ENCODE peak calls at places on chromosomes 3 and 15, in five cellular contexts. One of them, this sample, is unnamed. For H3K4me1, the result is how much of the 10 kb centered on the place peaks cover.

GRCh38 chr3:141368062-141368924 is at the start of gene ZBTB38:
- DNase-seq in HepG2: peak
- DNase-seq in GM12878: no peak
- DNase-seq in A549: peak
- DNase-seq in transverse colon: peak
- DNase-seq in this sample: peak

GRCh38 chr3:63912768-63913588 is 795 bp upstream of the SCAANT1 start:
- DNase-seq in transverse colon: peak
- DNase-seq in A549: peak
- DNase-seq in HepG2: peak
- DNase-seq in GM12878: no peak
- DNase-seq in this sample: peak

GRCh38 chr15:99729920-99730319 is 3.3 kb downstream of the LYSMD4 start:
- DNase-seq in A549: no peak
- DNase-seq in transverse colon: no peak
- DNase-seq in HepG2: no peak
- DNase-seq in GM12878: no peak
- DNase-seq in this sample: no peak

GRCh38 chr15:26667222-26667988 is 105.5 kb downstream of the GABRB3 start:
- DNase-seq in GM12878: no peak
- DNase-seq in transverse colon: no peak
- DNase-seq in HepG2: no peak
- DNase-seq in A549: no peak
- DNase-seq in this sample: no peak

GRCh38 chr15:65945616-65946015 is 76.3 kb downstream of the RAB11A start:
- DNase-seq in HepG2: no peak
- DNase-seq in transverse colon: no peak
- DNase-seq in A549: no peak
- DNase-seq in GM12878: no peak
- DNase-seq in this sample: no peak

GRCh38 chr15:58704155-58704825 is 45.2 kb downstream of the ADAM10 start:
- DNase-seq in GM12878: no peak
- DNase-seq in A549: no peak
- DNase-seq in transverse colon: no peak
- DNase-seq in HepG2: no peak
- DNase-seq in this sample: no peak

GRCh38 chr3:48918388-48919214 is at the start of gene ARIH2:
- DNase-seq in A549: peak
- DNase-seq in GM12878: peak
- DNase-seq in transverse colon: peak
- DNase-seq in HepG2: peak
- DNase-seq in this sample: peak

GRCh38 chr3:113631143-113631542 is 65.3 kb downstream of the USF3 start:
- DNase-seq in HepG2: no peak
- DNase-seq in transverse colon: no peak
- DNase-seq in GM12878: no peak
- DNase-seq in A549: no peak
- DNase-seq in this sample: no peak

GRCh38 chr3:182565916-182566524 is 227.3 kb upstream of the ATP11B start:
- DNase-seq in HepG2: no peak
- DNase-seq in GM12878: no peak
- DNase-seq in transverse colon: no peak
- DNase-seq in A549: no peak
- DNase-seq in this sample: no peak

GRCh38 chr15:85164841-85165466 is 183.3 kb downstream of the PDE8A start:
- DNase-seq in HepG2: no peak
- DNase-seq in A549: no peak
- DNase-seq in transverse colon: no peak
- DNase-seq in GM12878: no peak
- DNase-seq in this sample: no peak

GRCh38 chr15:90956551-90957104 is 1.9 kb downstream of the RCCD1 start:
- DNase-seq in GM12878: no peak
- DNase-seq in transverse colon: peak
- DNase-seq in A549: peak
- DNase-seq in HepG2: no peak
- DNase-seq in this sample: peak

GRCh38 chr15:92655178-92655995 is at the start of gene FAM174B:
- DNase-seq in HepG2: no peak
- DNase-seq in A549: peak
- DNase-seq in GM12878: no peak
- DNase-seq in transverse colon: peak
- DNase-seq in this sample: peak

GRCh38 chr3:127071597-127072001 is 88.7 kb downstream of the PLXNA1 start:
- DNase-seq in GM12878: no peak
- DNase-seq in HepG2: no peak
- DNase-seq in transverse colon: no peak
- DNase-seq in A549: no peak
- DNase-seq in this sample: no peak

GRCh38 chr15:45795487-45796069 is 160.7 kb downstream of the SQOR start:
- DNase-seq in transverse colon: peak
- DNase-seq in A549: no peak
- DNase-seq in GM12878: no peak
- DNase-seq in HepG2: peak
- DNase-seq in this sample: no peak

GRCh38 chr3:184300377-184300717 is 1.3 kb downstream of the PSMD2 start:
- DNase-seq in GM12878: no peak
- DNase-seq in transverse colon: no peak
- DNase-seq in HepG2: no peak
- DNase-seq in A549: no peak
- DNase-seq in this sample: no peak

GRCh38 chr3:56468184-56469106 is at the start of gene ERC2:
- DNase-seq in HepG2: peak
- DNase-seq in GM12878: no peak
- DNase-seq in A549: peak
- DNase-seq in transverse colon: peak
- DNase-seq in this sample: peak

GRCh38 chr3:55484191-55484644 is 2.9 kb downstream of the WNT5A start:
- DNase-seq in HepG2: no peak
- DNase-seq in transverse colon: no peak
- DNase-seq in GM12878: no peak
- DNase-seq in A549: no peak
- DNase-seq in this sample: no peak

GRCh38 chr15:69474846-69475455 is 22.3 kb downstream of the RPLP1 start:
- DNase-seq in A549: no peak
- DNase-seq in GM12878: no peak
- DNase-seq in transverse colon: no peak
- DNase-seq in HepG2: no peak
- DNase-seq in this sample: no peak

GRCh38 chr3:54355795-54356194 is 233.4 kb downstream of the CACNA2D3 start:
- DNase-seq in A549: no peak
- DNase-seq in transverse colon: no peak
- DNase-seq in GM12878: no peak
- DNase-seq in HepG2: no peak
- DNase-seq in this sample: no peak

GRCh38 chr3:133944641-133945441 is 49.2 kb upstream of the RAB6B start:
- DNase-seq in transverse colon: no peak
- DNase-seq in GM12878: no peak
- DNase-seq in A549: no peak
- DNase-seq in HepG2: no peak
- DNase-seq in this sample: peak

GRCh38 chr3:67077656-67078055 is 79.5 kb downstream of the KBTBD8 start:
- DNase-seq in transverse colon: no peak
- DNase-seq in HepG2: no peak
- DNase-seq in GM12878: no peak
- DNase-seq in A549: no peak
- DNase-seq in this sample: no peak

GRCh38 chr15:66252411-66253295 is 897 bp downstream of the MEGF11 start:
- DNase-seq in GM12878: no peak
- DNase-seq in A549: peak
- DNase-seq in HepG2: peak
- DNase-seq in transverse colon: peak
- DNase-seq in this sample: peak

GRCh38 chr15:90407871-90408317 is 19.9 kb downstream of the IQGAP1 start:
- DNase-seq in transverse colon: no peak
- DNase-seq in A549: no peak
- DNase-seq in HepG2: no peak
- DNase-seq in GM12878: no peak
- DNase-seq in this sample: no peak

GRCh38 chr3:23761440-23761896 is 44.3 kb upstream of the UBE2E1 start:
- DNase-seq in transverse colon: peak
- DNase-seq in A549: peak
- DNase-seq in HepG2: peak
- DNase-seq in GM12878: peak
- DNase-seq in this sample: no peak

GRCh38 chr15:100559330-100559729 is 30.6 kb upstream of the CERS3 start:
- DNase-seq in A549: no peak
- DNase-seq in HepG2: peak
- DNase-seq in transverse colon: peak
- DNase-seq in GM12878: no peak
- DNase-seq in this sample: peak

GRCh38 chr15:89747708-89748682 is 3.1 kb downstream of the MESP1 start:
- DNase-seq in HepG2: no peak
- DNase-seq in transverse colon: peak
- DNase-seq in GM12878: no peak
- DNase-seq in A549: no peak
- DNase-seq in this sample: no peak

GRCh38 chr15:49696441-49696840 is 75.6 kb downstream of the DTWD1 start:
- DNase-seq in transverse colon: no peak
- DNase-seq in A549: no peak
- DNase-seq in HepG2: no peak
- DNase-seq in GM12878: no peak
- DNase-seq in this sample: no peak

GRCh38 chr3:67171841-67172240 is 173.7 kb downstream of the KBTBD8 start:
- DNase-seq in transverse colon: no peak
- DNase-seq in HepG2: no peak
- DNase-seq in A549: no peak
- DNase-seq in GM12878: no peak
- DNase-seq in this sample: no peak

GRCh38 chr3:158625881-158626280 is 18.4 kb upstream of the GFM1 start:
- DNase-seq in HepG2: no peak
- DNase-seq in A549: no peak
- DNase-seq in transverse colon: no peak
- DNase-seq in GM12878: no peak
- DNase-seq in this sample: no peak

GRCh38 chr3:6091262-6091661 is 769.7 kb upstream of the GRM7 start:
- DNase-seq in A549: no peak
- DNase-seq in GM12878: no peak
- DNase-seq in transverse colon: no peak
- DNase-seq in HepG2: no peak
- DNase-seq in this sample: no peak

DNA sequence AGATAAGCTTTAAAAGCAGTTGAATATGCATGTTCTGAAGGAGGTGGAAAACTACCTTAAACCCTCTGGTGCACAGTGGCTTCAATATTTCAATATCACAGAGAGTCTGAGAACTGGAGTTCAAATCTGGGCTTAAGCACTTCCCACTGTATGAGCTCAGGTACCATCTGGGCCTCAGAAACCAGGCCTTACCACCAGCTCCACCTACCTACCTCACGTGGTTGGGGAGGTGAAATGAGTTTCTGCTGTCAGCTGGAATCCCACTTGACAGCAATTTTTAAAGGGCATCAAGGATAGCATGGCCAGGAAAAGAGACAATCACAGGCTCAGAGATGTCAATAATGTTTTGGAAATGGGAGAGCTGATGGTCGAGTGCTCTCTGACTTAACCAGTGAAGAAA is 5.0 kb downstream of the CHCHD4 start:
- DNase-seq in HepG2: no peak
- DNase-seq in GM12878: no peak
- DNase-seq in A549: no peak
- DNase-seq in transverse colon: no peak
- DNase-seq in this sample: no peak
- H3K4me1 ChIP-seq in HepG2: half or more
- H3K4me1 ChIP-seq in GM12878: under half
- H3K4me1 ChIP-seq in A549: under half
- H3K4me1 ChIP-seq in transverse colon: under half
- H3K4me1 ChIP-seq in this sample: under half

GRCh38 chr3:172562881-172563835 is 39.9 kb upstream of the TNFSF10 start:
- DNase-seq in A549: no peak
- DNase-seq in GM12878: no peak
- DNase-seq in transverse colon: no peak
- DNase-seq in HepG2: peak
- DNase-seq in this sample: peak
- TF ChIP-seq EP300 in A549: peak
- TF ChIP-seq EP300 in GM12878: no peak
- TF ChIP-seq EP300 in transverse colon: no peak
- TF ChIP-seq EP300 in HepG2: no peak
- TF ChIP-seq EP300 in this sample: peak

GRCh38 chr15:73767794-73768501 is 14.8 kb upstream of the INSYN1 start:
- DNase-seq in A549: no peak
- DNase-seq in transverse colon: no peak
- DNase-seq in GM12878: no peak
- DNase-seq in HepG2: no peak
- DNase-seq in this sample: no peak
- TF ChIP-seq CTCF in A549: no peak
- TF ChIP-seq CTCF in transverse colon: no peak
- TF ChIP-seq CTCF in GM12878: no peak
- TF ChIP-seq CTCF in HepG2: no peak
- TF ChIP-seq CTCF in this sample: no peak

DNA sequence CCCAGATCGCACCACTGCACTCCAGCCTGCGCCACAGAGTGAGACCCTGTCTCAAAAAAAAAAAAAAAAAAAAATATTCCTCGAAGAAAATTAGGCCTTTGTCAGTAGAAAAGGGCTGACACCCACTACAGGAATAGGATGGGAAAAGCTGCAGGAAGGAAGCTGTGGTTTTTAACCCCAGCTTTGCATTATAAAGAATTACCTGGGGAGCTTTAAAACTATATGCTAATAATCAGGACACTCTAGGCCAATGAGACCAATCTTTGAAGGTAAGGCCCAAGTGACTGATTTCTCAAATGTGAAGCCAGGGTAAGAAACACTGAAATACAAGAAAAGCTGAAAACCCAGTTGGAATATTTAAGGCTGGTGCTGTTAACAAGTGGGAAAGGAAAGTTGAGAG is 74.3 kb downstream of the RBPMS2 start:
- DNase-seq in A549: no peak
- DNase-seq in GM12878: no peak
- DNase-seq in transverse colon: no peak
- DNase-seq in HepG2: no peak
- DNase-seq in this sample: no peak
- H3K4me1 ChIP-seq in A549: half or more
- H3K4me1 ChIP-seq in GM12878: under half
- H3K4me1 ChIP-seq in transverse colon: half or more
- H3K4me1 ChIP-seq in HepG2: half or more
- H3K4me1 ChIP-seq in this sample: under half

GRCh38 chr3:118239253-118239652 is 795.4 kb downstream of the IGSF11 start:
- DNase-seq in HepG2: no peak
- DNase-seq in GM12878: no peak
- DNase-seq in A549: no peak
- DNase-seq in transverse colon: no peak
- DNase-seq in this sample: no peak
- TF ChIP-seq EP300 in HepG2: no peak
- TF ChIP-seq EP300 in GM12878: no peak
- TF ChIP-seq EP300 in A549: no peak
- TF ChIP-seq EP300 in transverse colon: no peak
- TF ChIP-seq EP300 in this sample: no peak